ENCODE peak calls at places on chromosomes 4 and X, in seven cellular contexts. P, D, V, R, B, A and N are unnamed samples.

GRCh38 chr4:190017357-190018200 is 9.5 kb downstream of the FRG2 start:
- DNase-seq in P (no peak), D (no peak), V (peak; percentile 54), R (no peak), B (no peak), A (no peak), N (peak; percentile 15)

GRCh38 chr4:23365086-23365485 is 524.8 kb downstream of the PPARGC1A start:
- DNase-seq in P (no peak), D (no peak), V (no peak), R (no peak), B (no peak), A (no peak), N (no peak)

GRCh38 chr4:25030283-25031076 is at the start of gene LGI2:
- DNase-seq in P (no peak), D (peak; percentile 67), V (peak; percentile 81), R (peak; percentile 53), B (no peak), A (peak; percentile 8), N (peak; percentile 24)

GRCh38 chr4:101191302-101192098 is 155.8 kb downstream of the PPP3CA start:
- DNase-seq in P (no peak), D (no peak), V (peak; percentile 72), R (peak; percentile 64), B (no peak), A (peak; percentile 99), N (no peak)

GRCh38 chr4:168550071-168550766 is 53.4 kb downstream of the PALLD start:
- DNase-seq in P (no peak), D (no peak), V (no peak), R (no peak), B (no peak), A (no peak), N (no peak)

GRCh38 chr4:151882072-151882803 is 121.4 kb upstream of the GATB start:
- DNase-seq in P (no peak), D (no peak), V (no peak), R (no peak), B (no peak), A (no peak), N (peak; percentile 44)

GRCh38 chrX:100980608-100981497 is 11.3 kb downstream of the ARL13A start:
- DNase-seq in P (no peak), D (no peak), V (no peak), R (peak; percentile 66), B (no peak), A (peak; percentile 65), N (no peak)

GRCh38 chrX:153459976-153460375 is 10.4 kb downstream of the HAUS7 start:
- DNase-seq in P (no peak), D (no peak), V (no peak), R (no peak), B (no peak), A (peak; percentile 79), N (no peak)

GRCh38 chr4:75031746-75032145 is 98.8 kb downstream of the PARM1 start:
- DNase-seq in P (no peak), D (no peak), V (no peak), R (no peak), B (no peak), A (no peak), N (no peak)

GRCh38 chr4:38753021-38753806 is 29.6 kb downstream of the TLR10 start:
- DNase-seq in P (no peak), D (no peak), V (peak; percentile 97), R (peak; percentile 4), B (no peak), A (no peak), N (no peak)

GRCh38 chr4:1413221-1413663 is 7.0 kb upstream of the NKX1-1 start:
- DNase-seq in P (peak; percentile 1), D (no peak), V (no peak), R (no peak), B (no peak), A (no peak), N (no peak)

GRCh38 chr4:52751349-52751911 is at the start of gene ERVMER34-1:
- DNase-seq in P (no peak), D (no peak), V (peak; percentile 95), R (peak; percentile 38), B (no peak), A (peak; percentile 40), N (no peak)

GRCh38 chrX:115226929-115227328 is 7.0 kb downstream of the LRCH2 start:
- DNase-seq in P (no peak), D (peak; percentile 29), V (peak; percentile 73), R (peak; percentile 0), B (no peak), A (peak; percentile 63), N (no peak)

GRCh38 chrX:23008431-23009099 is 8.8 kb downstream of the DDX53 start:
- DNase-seq in P (no peak), D (peak; percentile 3), V (no peak), R (peak; percentile 9), B (no peak), A (peak; percentile 10), N (peak; percentile 6)

GRCh38 chr4:7762376-7763040 is 177.2 kb downstream of the AFAP1 start:
- DNase-seq in P (no peak), D (no peak), V (no peak), R (no peak), B (no peak), A (no peak), N (no peak)

GRCh38 chr4:159009521-159009920 is 93.4 kb upstream of the RAPGEF2 start:
- DNase-seq in P (no peak), D (no peak), V (no peak), R (peak; percentile 24), B (no peak), A (no peak), N (no peak)

GRCh38 chr4:149409186-149410056 is 406.2 kb downstream of the IQCM start:
- DNase-seq in P (no peak), D (peak; percentile 72), V (no peak), R (no peak), B (no peak), A (peak; percentile 24), N (no peak)

GRCh38 chr4:53116959-53117358 is 248.9 kb downstream of the SCFD2 start:
- DNase-seq in P (no peak), D (no peak), V (no peak), R (no peak), B (no peak), A (no peak), N (no peak)

GRCh38 chr4:187387709-187388108 is 607.9 kb upstream of the ZFP42 start:
- DNase-seq in P (no peak), D (no peak), V (no peak), R (no peak), B (no peak), A (no peak), N (no peak)

GRCh38 chrX:76802698-76803097 is 375.2 kb downstream of the MAGEE1 start:
- DNase-seq in P (no peak), D (no peak), V (no peak), R (no peak), B (no peak), A (peak; percentile 51), N (no peak)

GRCh38 chr4:20288047-20288650 is 36.4 kb downstream of the SLIT2 start:
- DNase-seq in P (no peak), D (no peak), V (no peak), R (no peak), B (no peak), A (no peak), N (no peak)

GRCh38 chr4:69049860-69050259 is 46.4 kb upstream of the UGT2B7 start:
- DNase-seq in P (no peak), D (no peak), V (no peak), R (no peak), B (no peak), A (no peak), N (no peak)

GRCh38 chr4:152937535-152938236 is 1.6 kb downstream of the FHDC1 start:
- DNase-seq in P (no peak), D (peak; percentile 26), V (peak; percentile 72), R (no peak), B (no peak), A (peak; percentile 52), N (peak; percentile 47)

GRCh38 chr4:164207460-164207859 is 546.5 kb upstream of the SMIM31 start:
- DNase-seq in P (no peak), D (no peak), V (peak; percentile 49), R (no peak), B (no peak), A (no peak), N (no peak)

GRCh38 chr4:13492752-13493151 is 8.6 kb upstream of the RAB28 start:
- DNase-seq in P (no peak), D (no peak), V (no peak), R (no peak), B (no peak), A (no peak), N (no peak)

GRCh38 chr4:140098481-140099132 is 55.4 kb downstream of the MAML3 start:
- DNase-seq in P (no peak), D (no peak), V (no peak), R (no peak), B (no peak), A (peak; percentile 67), N (no peak)